ENCODE peak calls at places on chromosomes 12 and 14, in ten cellular contexts. Y is omental fat pad, U is GM23338, V is neural crest cell, C is upper lobe of right lung, K is glutamatergic neuron, P is breast epithelium, I is PC-3, R is ovary, E is IMR-90. D is an unnamed sample.

GRCh38 chr14:99259327-99259726 is 12.7 kb downstream of the BCL11B start:
- DNase-seq in Y (no peak), U (no peak), V (no peak), C (no peak), K (no peak), P (no peak), I (no peak), R (no peak), E (no peak), D (no peak)

GRCh38 chr14:77303417-77304156 is 17.1 kb downstream of the POMT2 start:
- DNase-seq in Y (no peak), U (no peak), V (no peak), C (no peak), K (no peak), P (peak; percentile 58), I (peak; percentile 100), R (no peak), E (peak; percentile 97), D (no peak)

GRCh38 chr12:32264995-32265394 is 134.4 kb upstream of the FGD4 start:
- DNase-seq in Y (no peak), U (no peak), V (no peak), C (no peak), K (no peak), P (no peak), I (no peak), R (no peak), E (peak; percentile 68), D (peak; percentile 27)

GRCh38 chr12:11732760-11733159 is 83.3 kb downstream of the ETV6 start:
- DNase-seq in Y (no peak), U (no peak), V (no peak), C (no peak), K (no peak), P (no peak), I (no peak), R (no peak), E (no peak), D (no peak)

GRCh38 chr12:129675947-129676346 is 227.9 kb downstream of the TMEM132D start:
- DNase-seq in Y (no peak), U (no peak), V (no peak), C (no peak), K (no peak), P (no peak), I (no peak), R (no peak), E (no peak), D (no peak)

GRCh38 chr12:76303365-76303764 is 44.9 kb downstream of the BBS10 start:
- DNase-seq in Y (no peak), U (no peak), V (no peak), C (no peak), K (no peak), P (no peak), I (peak; percentile 38), R (no peak), E (peak; percentile 46), D (no peak)

GRCh38 chr12:44581642-44582242 is 294.4 kb downstream of the NELL2 start:
- DNase-seq in Y (no peak), U (peak; percentile 89), V (no peak), C (no peak), K (no peak), P (no peak), I (no peak), R (no peak), E (no peak), D (no peak)

GRCh38 chr14:41389355-41389754 is 217.3 kb upstream of the LRFN5 start:
- DNase-seq in Y (no peak), U (no peak), V (no peak), C (no peak), K (no peak), P (no peak), I (no peak), R (no peak), E (no peak), D (no peak)

GRCh38 chr12:116135209-116135930 is 142.1 kb downstream of the MED13L start:
- DNase-seq in Y (no peak), U (no peak), V (no peak), C (no peak), K (no peak), P (no peak), I (peak; percentile 93), R (no peak), E (peak; percentile 83), D (no peak)

GRCh38 chr12:47651368-47652254 is 54.2 kb downstream of the RPAP3 start:
- DNase-seq in Y (no peak), U (peak; percentile 73), V (peak; percentile 23), C (peak; percentile 70), K (peak; percentile 53), P (peak; percentile 48), I (peak; percentile 82), R (peak; percentile 61), E (peak; percentile 66), D (peak; percentile 34)

GRCh38 chr14:101843665-101844064 is 82.2 kb downstream of the PPP2R5C start:
- DNase-seq in Y (no peak), U (peak; percentile 55), V (no peak), C (no peak), K (no peak), P (no peak), I (peak; percentile 21), R (no peak), E (no peak), D (peak; percentile 65)

GRCh38 chr14:72892103-72892878 is 1.6 kb downstream of the DPF3 start:
- DNase-seq in Y (no peak), U (peak; percentile 71), V (no peak), C (no peak), K (peak; percentile 28), P (no peak), I (peak; percentile 55), R (peak; percentile 31), E (peak; percentile 43), D (no peak)

GRCh38 chr14:80862983-80863382 is 78.6 kb downstream of the CEP128 start:
- DNase-seq in Y (no peak), U (no peak), V (no peak), C (no peak), K (no peak), P (no peak), I (peak; percentile 36), R (no peak), E (no peak), D (no peak)
- TF ChIP-seq CTCF in Y (no peak), U (no peak), V (peak; percentile 51), C (no peak), K (no peak), P (no peak), I (peak; percentile 65), R (no peak), E (peak; percentile 47), D (no peak)

GRCh38 chr14:103384450-103385152 is 614 bp upstream of the MARK3 start:
- DNase-seq in Y (no peak), U (no peak), V (no peak), C (no peak), K (peak; percentile 40), P (no peak), I (no peak), R (no peak), E (no peak), D (no peak)

GRCh38 chr14:103382375-103382774 is 2.8 kb upstream of the MARK3 start:
- DNase-seq in Y (no peak), U (no peak), V (no peak), C (no peak), K (no peak), P (no peak), I (no peak), R (no peak), E (peak; percentile 71), D (no peak)

GRCh38 chr14:103385994-103386491 is 828 bp downstream of the MARK3 start:
- DNase-seq in Y (no peak), U (peak; percentile 42), V (peak; percentile 12), C (no peak), K (peak; percentile 58), P (no peak), I (peak; percentile 17), R (no peak), E (peak; percentile 31), D (no peak)

GRCh38 chr14:103386632-103387329 is 1.6 kb downstream of the MARK3 start:
- DNase-seq in Y (no peak), U (peak; percentile 37), V (no peak), C (no peak), K (no peak), P (no peak), I (no peak), R (no peak), E (peak; percentile 35), D (no peak)

DNA sequence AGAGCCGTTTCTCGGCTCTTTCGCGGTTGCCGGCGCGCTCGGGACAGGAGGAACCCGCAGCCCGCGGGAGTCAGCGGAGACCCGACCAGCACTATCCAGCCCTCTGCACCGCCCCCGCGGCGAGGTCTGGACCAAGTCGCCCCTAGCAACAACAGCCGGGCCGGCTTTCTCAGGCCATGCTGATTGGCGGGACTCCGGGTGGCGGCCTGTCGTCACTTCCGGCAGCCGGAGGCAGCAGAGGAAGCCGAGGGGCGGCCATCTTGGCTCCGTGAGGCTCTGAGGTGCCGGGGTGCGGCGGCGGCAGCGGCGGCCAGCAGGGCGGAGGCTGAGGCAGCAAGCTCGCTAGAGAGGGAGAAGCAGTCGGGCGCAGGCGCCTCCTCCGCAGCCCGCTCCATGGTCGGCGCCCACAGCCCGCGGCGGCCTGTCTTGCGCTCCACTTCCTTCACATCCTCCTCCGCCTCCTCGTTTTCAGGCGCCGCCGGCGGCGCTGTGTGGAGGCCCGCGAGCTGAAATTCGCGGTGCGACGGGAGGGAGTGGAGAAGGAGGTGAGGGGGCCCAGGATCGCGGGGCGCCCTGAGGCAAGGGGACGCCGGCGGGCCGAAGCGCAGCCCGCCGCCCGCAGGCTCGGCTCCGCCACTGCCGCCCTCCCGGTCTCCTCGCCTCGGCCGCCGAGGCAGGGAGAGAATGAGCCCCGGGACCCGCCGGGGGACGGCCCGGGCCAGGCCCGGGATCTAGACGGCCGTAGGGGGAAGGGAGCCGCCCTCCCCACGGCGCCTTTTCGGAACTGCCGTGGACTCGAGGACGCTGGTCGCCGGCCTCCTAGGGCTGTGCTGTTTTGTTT is at the start of gene MARK3:
- DNase-seq in Y (peak; percentile 93), U (peak; percentile 99), V (peak; percentile 92), C (peak; percentile 99), K (peak; percentile 98), P (peak; percentile 97), I (peak; percentile 97), R (peak; percentile 97), E (peak; percentile 95), D (peak; percentile 99)
- TF ChIP-seq CTCF in Y (no peak), U (no peak), V (peak; percentile 38), C (no peak), K (no peak), P (peak; percentile 14), I (peak; percentile 29), R (no peak), E (peak; percentile 24), D (no peak)

DNA sequence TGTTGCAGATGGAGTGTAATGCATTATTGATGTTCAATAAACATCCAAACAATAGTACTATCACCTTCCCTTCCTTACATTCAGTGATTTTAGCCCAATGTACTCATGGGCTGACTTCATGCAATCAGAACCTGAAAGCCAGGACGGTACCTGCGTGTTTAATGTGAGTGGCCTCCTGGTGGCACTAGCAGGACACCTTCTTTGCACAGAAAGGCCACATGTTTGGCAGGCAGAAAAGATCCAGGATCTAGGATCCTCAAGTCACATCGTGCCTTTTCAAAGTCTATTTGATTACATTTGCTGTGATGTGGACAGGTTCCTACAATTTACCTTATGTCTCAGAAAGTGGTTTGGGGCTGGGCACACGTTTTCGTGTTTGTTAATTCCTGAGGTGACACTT is 82.9 kb downstream of the NEDD1 start:
- DNase-seq in Y (no peak), U (peak; percentile 84), V (no peak), C (no peak), K (no peak), P (no peak), I (peak; percentile 78), R (no peak), E (no peak), D (no peak)
- TF ChIP-seq CTCF in Y (no peak), U (peak; percentile 96), V (peak; percentile 65), C (no peak), K (no peak), P (peak; percentile 34), I (peak; percentile 89), R (no peak), E (no peak), D (peak; percentile 25)

GRCh38 chr12:115132145-115132544 is 448.2 kb upstream of the TBX3 start:
- DNase-seq in Y (no peak), U (no peak), V (no peak), C (no peak), K (no peak), P (peak; percentile 80), I (peak; percentile 88), R (no peak), E (no peak), D (no peak)
- TF ChIP-seq CTCF in Y (no peak), U (no peak), V (no peak), C (no peak), K (no peak), P (no peak), I (no peak), R (no peak), E (no peak), D (no peak)

D was measured in GM10248.